ENCODE peak calls at places on chromosomes 12 and 14, in ten cellular contexts. Z is mucosa of descending colon; T is BJ; P is adrenal gland; S is foreskin fibroblast; Q is sigmoid colon; B is CD8-positive, alpha-beta T cell; N is astrocyte of the spinal cord; J is AG04450; M is transverse colon. D is an unnamed sample.
A peak's percentile ranks its signal among the peaks of the same experiment; 100 is the strongest.

GRCh38 chr14:60647081-60647836 is 2.0 kb downstream of the SIX1 start:
- DNase-seq in Z (no peak), T (no peak), P (no peak), S (no peak), Q (no peak), B (no peak), N (peak; percentile 61), J (no peak), M (no peak), D (peak; percentile 72)

GRCh38 chr14:91325211-91325610 is 80.7 kb upstream of the GPR68 start:
- DNase-seq in Z (no peak), T (no peak), P (no peak), S (no peak), Q (no peak), B (peak; percentile 49), N (no peak), J (no peak), M (no peak), D (no peak)

GRCh38 chr12:114848661-114849060 is 164.7 kb upstream of the TBX3 start:
- DNase-seq in Z (no peak), T (peak; percentile 58), P (peak; percentile 68), S (peak; percentile 81), Q (no peak), B (no peak), N (peak; percentile 88), J (peak; percentile 56), M (no peak), D (peak; percentile 94)

GRCh38 chr12:52643233-52644077 is 8.6 kb downstream of the KRT2 start:
- DNase-seq in Z (no peak), T (no peak), P (no peak), S (no peak), Q (no peak), B (no peak), N (no peak), J (no peak), M (no peak), D (no peak)

GRCh38 chr12:94795520-94795919 is 145.2 kb upstream of the TMCC3 start:
- DNase-seq in Z (no peak), T (peak; percentile 15), P (no peak), S (peak; percentile 54), Q (no peak), B (no peak), N (peak; percentile 82), J (no peak), M (no peak), D (peak; percentile 60)

GRCh38 chr14:71262466-71262865 is 355.2 kb downstream of the PCNX1 start:
- DNase-seq in Z (no peak), T (no peak), P (no peak), S (no peak), Q (no peak), B (no peak), N (peak; percentile 13), J (no peak), M (no peak), D (peak; percentile 53)

GRCh38 chr14:77529213-77529612 is 30.6 kb upstream of the ISM2 start:
- DNase-seq in Z (no peak), T (no peak), P (no peak), S (no peak), Q (no peak), B (no peak), N (no peak), J (peak; percentile 23), M (no peak), D (no peak)

GRCh38 chr14:75279153-75279738 is 618 bp downstream of the FOS start:
- DNase-seq in Z (peak; percentile 79), T (no peak), P (peak; percentile 92), S (peak; percentile 67), Q (peak; percentile 94), B (peak; percentile 79), N (peak; percentile 82), J (no peak), M (peak; percentile 77), D (peak; percentile 83)

GRCh38 chr12:6230321-6231110 is 30.3 kb downstream of the CD9 start:
- DNase-seq in Z (peak; percentile 74), T (no peak), P (peak; percentile 83), S (peak; percentile 58), Q (peak; percentile 94), B (peak; percentile 82), N (peak; percentile 68), J (no peak), M (peak; percentile 74), D (peak; percentile 23)

GRCh38 chr12:121970901-121971300 is 50.8 kb upstream of the BCL7A start:
- DNase-seq in Z (no peak), T (no peak), P (peak; percentile 80), S (no peak), Q (no peak), B (no peak), N (no peak), J (no peak), M (no peak), D (no peak)

GRCh38 chr12:129152291-129153075 is 299.2 kb downstream of the GLT1D1 start:
- DNase-seq in Z (no peak), T (no peak), P (no peak), S (no peak), Q (no peak), B (no peak), N (no peak), J (no peak), M (no peak), D (no peak)

GRCh38 chr14:32865827-32866376 is 72.8 kb upstream of the NPAS3 start:
- DNase-seq in Z (peak; percentile 1), T (no peak), P (no peak), S (no peak), Q (no peak), B (no peak), N (no peak), J (no peak), M (no peak), D (no peak)

GRCh38 chr12:103495783-103496456 is at the start of gene C12orf42:
- DNase-seq in Z (peak; percentile 45), T (no peak), P (peak; percentile 61), S (peak; percentile 12), Q (no peak), B (peak; percentile 28), N (no peak), J (no peak), M (peak; percentile 21), D (peak; percentile 4)

GRCh38 chr12:66269757-66270383 is 32.4 kb upstream of the HELB start:
- DNase-seq in Z (peak; percentile 21), T (no peak), P (no peak), S (peak; percentile 28), Q (no peak), B (no peak), N (peak; percentile 52), J (peak; percentile 20), M (no peak), D (peak; percentile 77)

GRCh38 chr12:125340791-125341190 is 275.6 kb downstream of the AACS start:
- DNase-seq in Z (peak; percentile 51), T (peak; percentile 11), P (no peak), S (peak; percentile 41), Q (no peak), B (no peak), N (peak; percentile 83), J (no peak), M (peak; percentile 39), D (peak; percentile 30)

GRCh38 chr12:121228919-121229650 is 19.2 kb downstream of the P2RX4 start:
- DNase-seq in Z (no peak), T (no peak), P (no peak), S (no peak), Q (no peak), B (no peak), N (no peak), J (no peak), M (no peak), D (no peak)

GRCh38 chr14:94355191-94355794 is 32.2 kb upstream of the SERPINA6 start:
- DNase-seq in Z (peak; percentile 53), T (no peak), P (no peak), S (peak; percentile 46), Q (no peak), B (no peak), N (peak; percentile 56), J (peak; percentile 26), M (peak; percentile 30), D (peak; percentile 82)
- TF ChIP-seq CTCF in Z (no peak), T (peak; percentile 64), P (no peak), S (peak; percentile 52), Q (peak; percentile 27), B (no peak), N (peak; percentile 62), J (peak; percentile 70), M (peak; percentile 36), D (peak; percentile 76)

DNA sequence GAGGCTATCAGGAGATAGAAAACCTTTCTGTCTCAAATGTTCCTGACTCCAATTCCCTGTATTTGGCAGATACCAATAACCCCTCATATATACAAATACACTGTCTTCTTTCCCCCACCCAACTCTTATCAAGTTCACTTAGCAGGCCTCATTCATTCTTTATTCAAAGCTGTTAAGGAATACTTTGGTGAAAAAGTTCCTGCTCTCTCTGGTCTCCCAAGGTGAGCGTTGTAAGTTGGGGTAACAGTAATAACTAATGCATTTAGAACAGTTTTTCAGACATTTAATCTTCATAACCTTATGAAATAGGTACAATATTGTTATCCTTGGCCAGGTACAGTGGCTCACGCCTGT is 3.9 kb upstream of the GDF11 start:
- DNase-seq in Z (no peak), T (no peak), P (no peak), S (no peak), Q (no peak), B (no peak), N (no peak), J (no peak), M (no peak), D (no peak)
- H3K4me3 ChIP-seq in Z (no peak overlapping the region), T (no peak overlapping the region), P (no peak overlapping the region), S (peak overlapping the region; percentile 82), Q (peak overlapping the region; percentile 54), B (peak overlapping the region; percentile 73), N (no peak overlapping the region), J (no peak overlapping the region), M (no peak overlapping the region), D (no peak overlapping the region)

GRCh38 chr14:85583311-85583710 is 53.4 kb downstream of the FLRT2 start:
- DNase-seq in Z (no peak), T (no peak), P (no peak), S (no peak), Q (no peak), B (no peak), N (no peak), J (no peak), M (no peak), D (no peak)
- TF ChIP-seq CTCF in Z (no peak), T (no peak), P (no peak), S (no peak), Q (no peak), B (no peak), N (no peak), J (no peak), M (no peak), D (no peak)

GRCh38 chr12:13534645-13535398 is 338.3 kb downstream of the EMP1 start:
- DNase-seq in Z (peak; percentile 81), T (no peak), P (peak; percentile 78), S (peak; percentile 23), Q (peak; percentile 72), B (no peak), N (peak; percentile 50), J (peak; percentile 10), M (peak; percentile 68), D (peak; percentile 45)
- H3K4me3 ChIP-seq in Z (no peak overlapping the region), T (no peak overlapping the region), P (no peak overlapping the region), S (peak overlapping the region; percentile 18), Q (no peak overlapping the region), B (no peak overlapping the region), N (no peak overlapping the region), J (peak overlapping the region; percentile 41), M (no peak overlapping the region), D (no peak overlapping the region)

GRCh38 chr14:96698846-96699543 is 98.2 kb upstream of the VRK1 start:
- DNase-seq in Z (no peak), T (no peak), P (no peak), S (no peak), Q (no peak), B (no peak), N (no peak), J (no peak), M (no peak), D (no peak)
- TF ChIP-seq CTCF in Z (no peak), T (no peak), P (no peak), S (no peak), Q (no peak), B (no peak), N (no peak), J (no peak), M (no peak), D (no peak)

GRCh38 chr14:93788557-93789365 is 476 bp upstream of the PRIMA1 start:
- DNase-seq in Z (no peak), T (no peak), P (no peak), S (no peak), Q (peak; percentile 88), B (no peak), N (no peak), J (no peak), M (peak; percentile 29), D (no peak)
- H3K4me3 ChIP-seq in Z (no peak overlapping the region), T (no peak overlapping the region), P (no peak overlapping the region), S (peak overlapping the region; percentile 25), Q (peak overlapping the region; percentile 70), B (no peak overlapping the region), N (no peak overlapping the region), J (no peak overlapping the region), M (peak overlapping the region; percentile 34), D (no peak overlapping the region)

D was measured in choroid plexus epithelial cell.